ENCODE peak calls at places on chromosomes 16 and 17, in nine cellular contexts. U is AG09309, F is lower leg skin, D is PC-3, I is skeletal muscle cell, W is heart right ventricle, S is aorta, N is stomach, X is epithelial cell of esophagus. V is an unnamed sample.

GRCh38 chr17:69320210-69320907 is 6.6 kb downstream of the ABCA5 start:
- DNase-seq in U (no peak), F (no peak), D (peak), I (no peak), W (no peak), S (no peak), N (no peak), X (no peak), V (no peak)

GRCh38 chr16:64092284-64092683 is 1029.6 kb downstream of the CDH11 start:
- DNase-seq in U (peak), F (no peak), D (peak), I (peak), W (no peak), S (no peak), N (no peak), X (peak), V (peak)

GRCh38 chr16:29765167-29766032 is 12.7 kb upstream of the ZG16 start:
- DNase-seq in U (no peak), F (no peak), D (peak), I (no peak), W (no peak), S (no peak), N (no peak), X (no peak), V (no peak)

GRCh38 chr16:68642047-68642435 is 3.1 kb upstream of the CDH3 start:
- DNase-seq in U (no peak), F (no peak), D (no peak), I (no peak), W (no peak), S (no peak), N (no peak), X (no peak), V (no peak)

GRCh38 chr16:67936124-67936875 is at the start of gene PSMB10:
- DNase-seq in U (peak), F (peak), D (no peak), I (no peak), W (peak), S (peak), N (peak), X (peak), V (peak)

GRCh38 chr16:49305406-49305805 is 23.8 kb upstream of the CBLN1 start:
- DNase-seq in U (no peak), F (no peak), D (no peak), I (no peak), W (no peak), S (no peak), N (no peak), X (no peak), V (no peak)

GRCh38 chr17:34895388-34895787 is 65.9 kb downstream of the CCT6B start:
- DNase-seq in U (no peak), F (no peak), D (no peak), I (no peak), W (no peak), S (no peak), N (no peak), X (no peak), V (no peak)

GRCh38 chr17:18173740-18174139 is 9.9 kb upstream of the ALKBH5 start:
- DNase-seq in U (no peak), F (no peak), D (no peak), I (no peak), W (no peak), S (no peak), N (no peak), X (no peak), V (no peak)

GRCh38 chr17:60901806-60902205 is 224.2 kb downstream of the BCAS3 start:
- DNase-seq in U (peak), F (no peak), D (peak), I (no peak), W (no peak), S (no peak), N (no peak), X (peak), V (peak)

GRCh38 chr17:27423651-27424050 is 32.6 kb upstream of the KSR1 start:
- DNase-seq in U (no peak), F (no peak), D (no peak), I (no peak), W (no peak), S (no peak), N (no peak), X (no peak), V (peak)

GRCh38 chr17:61318684-61319098 is 81.0 kb upstream of the TBX2 start:
- DNase-seq in U (no peak), F (no peak), D (no peak), I (no peak), W (no peak), S (no peak), N (no peak), X (no peak), V (no peak)

GRCh38 chr16:8677481-8677880 is 3.1 kb downstream of the ABAT start:
- DNase-seq in U (no peak), F (no peak), D (peak), I (no peak), W (no peak), S (no peak), N (no peak), X (peak), V (no peak)

GRCh38 chr17:2796164-2797140 is at the start of gene RAP1GAP2:
- DNase-seq in U (no peak), F (peak), D (no peak), I (no peak), W (peak), S (peak), N (peak), X (no peak), V (no peak)

GRCh38 chr17:35345926-35346771 is 27.3 kb downstream of the SLFN11 start:
- DNase-seq in U (peak), F (peak), D (no peak), I (peak), W (peak), S (peak), N (peak), X (peak), V (peak)

GRCh38 chr17:83195330-83196087 is 116.1 kb downstream of the METRNL start:
- DNase-seq in U (peak), F (peak), D (no peak), I (no peak), W (peak), S (peak), N (peak), X (no peak), V (peak)

GRCh38 chr16:68367891-68368601 is 57.2 kb downstream of the PRMT7 start:
- DNase-seq in U (no peak), F (no peak), D (no peak), I (no peak), W (no peak), S (no peak), N (no peak), X (no peak), V (no peak)

GRCh38 chr17:66720027-66720426 is 114.9 kb upstream of the CACNG5 start:
- DNase-seq in U (no peak), F (peak), D (no peak), I (no peak), W (no peak), S (no peak), N (no peak), X (no peak), V (no peak)

GRCh38 chr17:81341347-81342061 is 46.4 kb upstream of the SLC38A10 start:
- DNase-seq in U (no peak), F (no peak), D (peak), I (no peak), W (no peak), S (no peak), N (no peak), X (no peak), V (no peak)

GRCh38 chr17:17205368-17206148 is 575 bp downstream of the PLD6 start:
- DNase-seq in U (no peak), F (peak), D (peak), I (no peak), W (peak), S (peak), N (peak), X (peak), V (peak)

GRCh38 chr17:8124350-8125195 is 667 bp upstream of the HES7 start:
- DNase-seq in U (no peak), F (no peak), D (peak), I (no peak), W (no peak), S (no peak), N (no peak), X (peak), V (peak)

GRCh38 chr17:28777178-28777577 is 33.4 kb downstream of the TRAF4 start:
- DNase-seq in U (no peak), F (no peak), D (no peak), I (no peak), W (no peak), S (no peak), N (no peak), X (peak), V (no peak)

GRCh38 chr16:82331974-82332750 is 162.1 kb upstream of the MPHOSPH6 start:
- DNase-seq in U (no peak), F (no peak), D (no peak), I (no peak), W (no peak), S (no peak), N (peak), X (no peak), V (no peak)

GRCh38 chr16:79770244-79771064 is 169.9 kb upstream of the MAF start:
- DNase-seq in U (peak), F (peak), D (peak), I (peak), W (peak), S (peak), N (peak), X (peak), V (peak)

GRCh38 chr17:38743556-38744171 is 4.5 kb downstream of the PCGF2 start:
- DNase-seq in U (no peak), F (no peak), D (no peak), I (no peak), W (no peak), S (no peak), N (no peak), X (no peak), V (no peak)

GRCh38 chr16:56423584-56424403 is 1.6 kb downstream of the AMFR start:
- DNase-seq in U (no peak), F (no peak), D (no peak), I (no peak), W (no peak), S (no peak), N (no peak), X (no peak), V (peak)

GRCh38 chr16:6111390-6111789 is 1013.8 kb upstream of the EEF2KMT start:
- DNase-seq in U (no peak), F (no peak), D (no peak), I (no peak), W (no peak), S (no peak), N (no peak), X (no peak), V (no peak)

GRCh38 chr17:62781356-62781755 is 26.8 kb downstream of the MARCHF10 start:
- DNase-seq in U (no peak), F (peak), D (no peak), I (no peak), W (no peak), S (no peak), N (no peak), X (peak), V (peak)

GRCh38 chr17:69884361-69884760 is 190.7 kb upstream of the KCNJ16 start:
- DNase-seq in U (no peak), F (no peak), D (no peak), I (peak), W (no peak), S (no peak), N (no peak), X (no peak), V (no peak)

GRCh38 chr17:31295489-31295871 is 1.6 kb downstream of the OMG start:
- DNase-seq in U (no peak), F (no peak), D (no peak), I (no peak), W (no peak), S (no peak), N (no peak), X (no peak), V (no peak)

GRCh38 chr17:38560503-38561318 is 45.0 kb downstream of the SRCIN1 start:
- DNase-seq in U (no peak), F (no peak), D (no peak), I (no peak), W (no peak), S (no peak), N (no peak), X (peak), V (peak)

GRCh38 chr17:75683467-75684041 is 16.4 kb downstream of the SAP30BP start:
- DNase-seq in U (no peak), F (no peak), D (peak), I (no peak), W (no peak), S (peak), N (peak), X (peak), V (peak)

GRCh38 chr17:21678451-21679081 is 13.8 kb upstream of the KCNJ18 start:
- DNase-seq in U (no peak), F (peak), D (no peak), I (no peak), W (no peak), S (peak), N (no peak), X (no peak), V (no peak)

GRCh38 chr17:48128411-48128810 is 20.8 kb downstream of the SNX11 start:
- DNase-seq in U (no peak), F (no peak), D (no peak), I (no peak), W (no peak), S (no peak), N (no peak), X (no peak), V (no peak)
- H3K4me3 ChIP-seq in U (no peak), F (no peak), D (no peak), I (no peak), W (no peak), S (no peak), N (no peak), X (no peak), V (no peak)

GRCh38 chr16:47143677-47144558 is at the start of gene NETO2:
- DNase-seq in U (no peak), F (no peak), D (peak), I (no peak), W (peak), S (peak), N (peak), X (peak), V (peak)
- H3K4me3 ChIP-seq in U (peak), F (peak), D (peak), I (peak), W (peak), S (peak), N (peak), X (peak), V (peak)

GRCh38 chr17:73552300-73553088 is 91.8 kb downstream of the SDK2 start:
- DNase-seq in U (no peak), F (no peak), D (no peak), I (no peak), W (no peak), S (no peak), N (no peak), X (no peak), V (no peak)
- H3K4me3 ChIP-seq in U (no peak), F (no peak), D (no peak), I (no peak), W (no peak), S (no peak), N (no peak), X (no peak), V (no peak)

DNA sequence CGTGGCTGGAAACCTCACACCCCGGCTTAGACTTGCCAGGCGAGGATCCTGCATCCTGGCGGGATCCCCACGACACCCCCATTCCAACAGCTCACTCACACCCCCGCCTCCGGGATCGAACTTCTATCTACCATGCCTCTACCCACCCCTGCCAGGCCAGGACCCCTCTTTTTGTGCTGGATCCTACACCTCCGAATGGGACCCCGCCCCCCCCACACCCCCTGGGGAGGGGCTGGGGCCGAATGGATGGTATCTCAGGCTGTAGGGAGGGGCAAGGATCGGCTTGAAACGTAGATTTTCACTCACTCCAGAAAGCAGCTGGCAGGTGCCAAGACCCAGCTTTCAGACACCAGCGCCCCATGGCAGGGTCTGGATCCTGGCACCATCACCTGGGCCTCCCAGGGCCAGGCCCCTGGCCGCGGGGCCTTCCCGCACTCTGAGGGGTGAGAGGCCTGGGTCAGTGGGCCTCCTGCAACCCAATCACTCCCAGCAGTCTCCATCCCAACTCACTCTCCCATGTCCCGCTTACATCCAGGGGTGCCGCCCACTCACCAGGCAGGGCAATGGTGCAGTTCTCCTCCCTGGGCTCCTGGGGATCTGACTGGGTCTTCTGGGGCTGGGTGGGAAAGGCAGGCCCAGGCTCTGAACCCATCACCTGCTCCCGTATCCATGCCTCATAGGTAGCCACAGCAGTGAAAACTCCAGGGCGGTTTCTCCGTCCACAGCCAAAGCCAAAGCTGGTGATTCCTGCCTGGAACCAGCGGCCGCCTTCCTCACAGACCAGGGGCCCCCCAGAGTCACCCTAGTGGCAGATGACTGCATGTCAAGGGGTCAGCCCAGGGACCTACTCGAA is 6.6 kb downstream of the PRSS36 start:
- DNase-seq in U (no peak), F (peak), D (no peak), I (no peak), W (no peak), S (no peak), N (no peak), X (no peak), V (no peak)
- H3K4me3 ChIP-seq in U (no peak), F (no peak), D (no peak), I (peak), W (peak), S (no peak), N (peak), X (no peak), V (peak)

DNA sequence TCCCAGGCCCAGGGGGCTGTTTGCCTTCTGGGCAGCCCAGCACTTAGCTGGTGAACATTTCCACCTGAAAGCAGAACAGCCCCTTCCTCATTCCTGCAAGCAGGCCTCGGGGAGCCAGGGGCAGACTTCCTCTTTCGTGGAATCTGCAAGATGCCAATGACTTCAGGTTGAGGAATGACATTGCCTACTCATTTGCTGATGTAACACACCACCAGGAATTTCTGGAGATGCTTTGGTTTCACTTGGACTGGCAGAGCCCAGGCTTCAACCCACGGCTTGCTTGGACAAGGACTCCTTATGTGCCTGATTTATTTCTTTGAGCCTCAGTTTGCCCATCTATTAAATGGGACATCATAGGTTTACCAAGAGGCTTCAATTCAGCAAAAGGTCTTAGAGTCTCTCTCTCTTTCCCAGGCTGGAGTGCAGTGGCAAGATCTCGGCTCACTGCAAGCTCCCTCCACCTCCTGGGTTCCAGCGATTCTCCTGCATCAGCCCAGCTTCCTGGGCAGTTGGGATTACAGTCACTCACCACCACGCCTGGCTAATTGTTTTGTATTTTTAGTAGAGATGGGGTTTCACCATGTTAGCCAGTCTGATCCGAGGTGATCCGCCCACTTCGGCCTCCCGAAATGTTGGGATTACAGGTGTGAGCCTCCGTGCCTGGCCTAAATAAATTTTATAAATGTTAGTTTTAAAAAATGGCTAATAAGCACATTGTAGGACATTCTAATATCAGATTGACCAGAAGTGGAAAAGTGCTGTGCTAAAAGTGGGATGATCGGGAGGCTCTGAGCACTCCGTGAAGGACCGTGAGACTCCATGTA is 874 bp upstream of the NLRP1 start:
- DNase-seq in U (peak), F (no peak), D (peak), I (peak), W (no peak), S (no peak), N (no peak), X (peak), V (peak)
- H3K4me3 ChIP-seq in U (no peak), F (no peak), D (no peak), I (no peak), W (no peak), S (no peak), N (no peak), X (no peak), V (peak)

V was measured in fibroblast of the aortic adventitia.